ENCODE peak calls at places on chromosomes 13 and 19, in seven cellular contexts. G, P, L, M, N, X and O are unnamed samples.

GRCh38 chr19:3443840-3444694 is 36.3 kb downstream of the SMIM24 start:
- DNase-seq in G (no peak), L (peak; percentile 62), M (no peak), N (no peak), P (no peak), X (peak; percentile 80), O (no peak)

GRCh38 chr13:99859178-99860177 is 112.1 kb downstream of the ZIC5 start:
- DNase-seq in M (no peak), N (peak; percentile 91), L (no peak), P (no peak), G (no peak), X (no peak), O (no peak)

GRCh38 chr19:23957660-23958281 is 43.1 kb downstream of the ZNF726 start:
- DNase-seq in P (no peak), M (no peak), X (no peak), G (no peak), L (peak; percentile 30), N (no peak), O (no peak)

GRCh38 chr19:15252398-15253018 is 20.3 kb upstream of the EPHX3 start:
- DNase-seq in N (peak; percentile 24), M (no peak), G (no peak), X (peak; percentile 46), P (no peak), L (peak; percentile 46), O (no peak)

GRCh38 chr13:94480672-94481145 is 1.2 kb upstream of the DCT start:
- DNase-seq in N (peak; percentile 8), M (no peak), P (no peak), X (no peak), L (peak; percentile 55), G (no peak), O (no peak)

GRCh38 chr13:27792393-27793218 is at the start of gene GSX1:
- DNase-seq in L (peak; percentile 80), M (peak; percentile 33), X (peak; percentile 95), N (peak; percentile 73), G (no peak), P (peak; percentile 83), O (peak; percentile 59)

GRCh38 chr13:113950451-113951245 is 23.2 kb downstream of the C13orf46 start:
- DNase-seq in P (no peak), G (no peak), X (no peak), L (no peak), N (no peak), M (no peak), O (no peak)

GRCh38 chr13:27619711-27620376 is 485 bp downstream of the LNX2 start:
- DNase-seq in P (no peak), G (no peak), L (peak; percentile 40), X (peak; percentile 43), M (no peak), N (peak; percentile 52), O (peak; percentile 58)

GRCh38 chr19:14155371-14155770 is 19.0 kb upstream of the ASF1B start:
- DNase-seq in N (no peak), L (no peak), M (no peak), X (no peak), P (no peak), G (no peak), O (no peak)

GRCh38 chr19:3590991-3591659 is 5.8 kb downstream of the GIPC3 start:
- DNase-seq in X (no peak), L (no peak), M (no peak), N (no peak), G (no peak), P (no peak), O (no peak)

GRCh38 chr13:73536865-73537264 is 478.1 kb downstream of the KLF5 start:
- DNase-seq in M (no peak), N (no peak), L (no peak), G (no peak), X (no peak), P (no peak), O (no peak)

GRCh38 chr13:79645569-79645968 is 164.6 kb downstream of the NDFIP2 start:
- DNase-seq in M (no peak), L (no peak), G (no peak), P (no peak), N (no peak), X (no peak), O (no peak)

GRCh38 chr13:106098778-106099177 is 436.7 kb downstream of the EFNB2 start:
- DNase-seq in L (no peak), P (no peak), N (no peak), G (no peak), X (no peak), M (no peak), O (no peak)

GRCh38 chr19:19636573-19636972 is 6.9 kb downstream of the GMIP start:
- DNase-seq in L (no peak), M (no peak), G (no peak), N (no peak), X (no peak), P (no peak), O (no peak)

GRCh38 chr13:49499889-49500660 is 4.3 kb downstream of the PHF11 start:
- DNase-seq in G (no peak), L (peak; percentile 82), P (no peak), N (no peak), M (no peak), X (no peak), O (no peak)

GRCh38 chr13:111184685-111185401 is 69.7 kb downstream of the ARHGEF7 start:
- DNase-seq in G (no peak), X (no peak), P (no peak), L (no peak), M (peak; percentile 60), N (peak; percentile 70), O (peak; percentile 81)

GRCh38 chr19:44512326-44513298 is 12.3 kb upstream of the ZNF180 start:
- DNase-seq in G (no peak), L (peak; percentile 14), P (no peak), N (peak; percentile 55), X (peak; percentile 78), M (no peak), O (no peak)

GRCh38 chr13:45951724-45952123 is 100.2 kb upstream of the SIAH3 start:
- DNase-seq in G (no peak), L (no peak), P (no peak), X (no peak), N (no peak), M (no peak), O (no peak)

GRCh38 chr19:17406039-17406886 is 833 bp upstream of the BST2 start:
- DNase-seq in M (no peak), P (no peak), L (peak; percentile 86), N (peak; percentile 61), G (no peak), X (no peak), O (peak; percentile 52)

DNA sequence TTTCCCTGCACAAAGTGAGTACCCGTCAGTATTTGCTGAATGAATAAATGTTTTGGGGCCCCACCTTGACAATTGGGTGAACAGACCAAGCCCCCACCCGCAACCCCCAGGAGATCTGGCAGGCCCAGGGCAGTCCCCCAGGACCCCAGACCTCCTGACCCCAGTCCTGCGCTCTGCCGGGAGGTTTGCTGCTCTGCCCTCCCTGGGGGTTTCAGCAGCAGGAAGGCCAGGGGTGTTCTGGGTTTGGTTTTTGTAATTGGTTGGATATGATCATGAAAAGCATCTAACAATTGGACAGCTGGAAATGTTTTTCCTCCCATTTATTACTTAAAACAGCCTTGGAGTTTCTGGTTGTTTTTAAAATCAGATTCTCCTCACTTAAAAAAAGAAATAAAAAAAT is 193.8 kb downstream of the URI1 start:
- DNase-seq in G (no peak), P (no peak), X (no peak), M (no peak), N (no peak), L (no peak), O (no peak)
- TF ChIP-seq CTCF in G (no peak), P (no peak), X (no peak), M (no peak), N (no peak), L (no peak), O (no peak)

GRCh38 chr19:1407662-1408299 is 395 bp downstream of the DAZAP1 start:
- DNase-seq in N (no peak), L (no peak), M (no peak), P (no peak), G (no peak), X (no peak), O (peak; percentile 67)

GRCh38 chr19:1410136-1410786 is 2.9 kb downstream of the DAZAP1 start:
- DNase-seq in N (peak; percentile 66), L (peak; percentile 61), G (no peak), X (no peak), P (no peak), M (no peak), O (no peak)

GRCh38 chr19:1408300-1409203 is 1.2 kb downstream of the DAZAP1 start:
- DNase-seq in X (peak; percentile 59), L (peak; percentile 65), G (no peak), P (no peak), M (peak; percentile 54), N (peak; percentile 72), O (peak; percentile 64)

GRCh38 chr19:1410789-1411188 is 3.4 kb downstream of the DAZAP1 start:
- DNase-seq in N (no peak), M (no peak), X (no peak), P (no peak), G (no peak), L (no peak), O (no peak)

GRCh38 chr19:1409204-1410005 is 2.0 kb downstream of the DAZAP1 start:
- DNase-seq in N (no peak), G (no peak), X (no peak), L (no peak), P (no peak), M (no peak), O (no peak)
- TF ChIP-seq CTCF in N (no peak), G (no peak), X (no peak), L (no peak), P (no peak), M (no peak), O (no peak)

GRCh38 chr13:42039946-42040729 is 8.3 kb upstream of the DGKH start:
- DNase-seq in M (peak; percentile 78), P (peak; percentile 87), L (peak; percentile 85), G (peak; percentile 48), N (peak; percentile 85), X (peak; percentile 77), O (peak; percentile 97)
- TF ChIP-seq CTCF in M (no peak), P (peak; percentile 38), L (peak; percentile 1), G (no peak), N (no peak), X (no peak), O (no peak)

GRCh38 chr19:12774588-12775555 is at the start of gene HOOK2:
- DNase-seq in P (peak; percentile 88), G (peak; percentile 63), X (peak; percentile 97), N (no peak), L (no peak), M (no peak), O (no peak)
- TF ChIP-seq CTCF in P (no peak), G (peak; percentile 25), X (no peak), N (no peak), L (no peak), M (no peak), O (no peak)